ENCODE peak calls at places on chromosome 20, in seven cellular contexts. One of them, this sample, is unnamed.

GRCh38 chr20:23008673-23009072 is 26.4 kb upstream of the SSTR4 start:
- DNase-seq in left lung: no peak
- DNase-seq in uterus: no peak
- DNase-seq in tibial nerve: no peak
- DNase-seq in adrenal gland: no peak
- DNase-seq in endodermal cell: no peak
- DNase-seq in CD8-positive, alpha-beta T cell: no peak
- DNase-seq in this sample: no peak

GRCh38 chr20:16040742-16041141 is 532.5 kb downstream of the KIF16B start:
- DNase-seq in endodermal cell: no peak
- DNase-seq in left lung: no peak
- DNase-seq in uterus: no peak
- DNase-seq in adrenal gland: no peak
- DNase-seq in CD8-positive, alpha-beta T cell: no peak
- DNase-seq in tibial nerve: no peak
- DNase-seq in this sample: no peak

GRCh38 chr20:34863421-34863965 is 9.2 kb downstream of the GGT7 start:
- DNase-seq in tibial nerve: no peak
- DNase-seq in CD8-positive, alpha-beta T cell: no peak
- DNase-seq in uterus: no peak
- DNase-seq in endodermal cell: no peak
- DNase-seq in adrenal gland: no peak
- DNase-seq in left lung: no peak
- DNase-seq in this sample: no peak

GRCh38 chr20:39429716-39430115 is 467.6 kb downstream of the DHX35 start:
- DNase-seq in CD8-positive, alpha-beta T cell: no peak
- DNase-seq in tibial nerve: no peak
- DNase-seq in adrenal gland: peak
- DNase-seq in endodermal cell: no peak
- DNase-seq in uterus: no peak
- DNase-seq in left lung: no peak
- DNase-seq in this sample: no peak

GRCh38 chr20:46649965-46650542 is 1.2 kb downstream of the SLC13A3 start:
- DNase-seq in left lung: no peak
- DNase-seq in uterus: no peak
- DNase-seq in adrenal gland: no peak
- DNase-seq in tibial nerve: no peak
- DNase-seq in CD8-positive, alpha-beta T cell: no peak
- DNase-seq in endodermal cell: no peak
- DNase-seq in this sample: no peak

GRCh38 chr20:47150403-47151152 is 205.9 kb downstream of the ZMYND8 start:
- DNase-seq in endodermal cell: peak
- DNase-seq in left lung: peak
- DNase-seq in adrenal gland: peak
- DNase-seq in tibial nerve: peak
- DNase-seq in CD8-positive, alpha-beta T cell: no peak
- DNase-seq in uterus: peak
- DNase-seq in this sample: peak

GRCh38 chr20:48006036-48006833 is 221.0 kb upstream of the SULF2 start:
- DNase-seq in CD8-positive, alpha-beta T cell: no peak
- DNase-seq in left lung: no peak
- DNase-seq in endodermal cell: no peak
- DNase-seq in tibial nerve: no peak
- DNase-seq in adrenal gland: peak
- DNase-seq in uterus: no peak
- DNase-seq in this sample: no peak

GRCh38 chr20:45218133-45218532 is 3.0 kb upstream of the SEMG2 start:
- DNase-seq in endodermal cell: no peak
- DNase-seq in tibial nerve: no peak
- DNase-seq in CD8-positive, alpha-beta T cell: no peak
- DNase-seq in left lung: no peak
- DNase-seq in uterus: no peak
- DNase-seq in adrenal gland: no peak
- DNase-seq in this sample: no peak

GRCh38 chr20:64136004-64136710 is 28.1 kb upstream of the MYT1 start:
- DNase-seq in adrenal gland: no peak
- DNase-seq in tibial nerve: no peak
- DNase-seq in endodermal cell: no peak
- DNase-seq in CD8-positive, alpha-beta T cell: no peak
- DNase-seq in left lung: peak
- DNase-seq in uterus: no peak
- DNase-seq in this sample: no peak

GRCh38 chr20:37243076-37243936 is 18.3 kb downstream of the GHRH start:
- DNase-seq in uterus: no peak
- DNase-seq in adrenal gland: no peak
- DNase-seq in CD8-positive, alpha-beta T cell: no peak
- DNase-seq in tibial nerve: no peak
- DNase-seq in left lung: no peak
- DNase-seq in endodermal cell: peak
- DNase-seq in this sample: no peak

GRCh38 chr20:24692429-24693190 is 223.2 kb downstream of the SYNDIG1 start:
- DNase-seq in adrenal gland: no peak
- DNase-seq in uterus: no peak
- DNase-seq in left lung: peak
- DNase-seq in CD8-positive, alpha-beta T cell: no peak
- DNase-seq in endodermal cell: peak
- DNase-seq in tibial nerve: no peak
- DNase-seq in this sample: no peak

GRCh38 chr20:47003223-47003622 is 108.6 kb downstream of the EYA2 start:
- DNase-seq in tibial nerve: no peak
- DNase-seq in endodermal cell: no peak
- DNase-seq in uterus: no peak
- DNase-seq in left lung: no peak
- DNase-seq in CD8-positive, alpha-beta T cell: no peak
- DNase-seq in adrenal gland: no peak
- DNase-seq in this sample: no peak

GRCh38 chr20:53825282-53825681 is 231.6 kb upstream of the ZNF217 start:
- DNase-seq in adrenal gland: no peak
- DNase-seq in endodermal cell: no peak
- DNase-seq in left lung: no peak
- DNase-seq in tibial nerve: no peak
- DNase-seq in uterus: no peak
- DNase-seq in CD8-positive, alpha-beta T cell: no peak
- DNase-seq in this sample: no peak

GRCh38 chr20:16017656-16018055 is 555.6 kb downstream of the KIF16B start:
- DNase-seq in endodermal cell: no peak
- DNase-seq in adrenal gland: no peak
- DNase-seq in tibial nerve: no peak
- DNase-seq in uterus: no peak
- DNase-seq in left lung: no peak
- DNase-seq in CD8-positive, alpha-beta T cell: no peak
- DNase-seq in this sample: no peak

GRCh38 chr20:16477632-16478031 is 95.6 kb downstream of the KIF16B start:
- DNase-seq in endodermal cell: no peak
- DNase-seq in uterus: no peak
- DNase-seq in tibial nerve: no peak
- DNase-seq in CD8-positive, alpha-beta T cell: no peak
- DNase-seq in left lung: no peak
- DNase-seq in adrenal gland: no peak
- DNase-seq in this sample: no peak

GRCh38 chr20:32439132-32439829 is 81.2 kb downstream of the ASXL1 start:
- DNase-seq in CD8-positive, alpha-beta T cell: no peak
- DNase-seq in endodermal cell: peak
- DNase-seq in uterus: no peak
- DNase-seq in tibial nerve: no peak
- DNase-seq in left lung: no peak
- DNase-seq in adrenal gland: peak
- DNase-seq in this sample: no peak

GRCh38 chr20:20365593-20365992 is 2.3 kb upstream of the INSM1 start:
- DNase-seq in uterus: no peak
- DNase-seq in left lung: no peak
- DNase-seq in CD8-positive, alpha-beta T cell: no peak
- DNase-seq in endodermal cell: no peak
- DNase-seq in tibial nerve: no peak
- DNase-seq in adrenal gland: no peak
- DNase-seq in this sample: no peak

GRCh38 chr20:34143951-34144350 is 31.9 kb upstream of the EIF2S2 start:
- DNase-seq in left lung: no peak
- DNase-seq in adrenal gland: peak
- DNase-seq in tibial nerve: no peak
- DNase-seq in uterus: no peak
- DNase-seq in CD8-positive, alpha-beta T cell: no peak
- DNase-seq in endodermal cell: no peak
- DNase-seq in this sample: no peak

GRCh38 chr20:48784273-48784641 is 43.5 kb downstream of the PREX1 start:
- DNase-seq in uterus: no peak
- DNase-seq in endodermal cell: no peak
- DNase-seq in CD8-positive, alpha-beta T cell: no peak
- DNase-seq in adrenal gland: no peak
- DNase-seq in tibial nerve: no peak
- DNase-seq in left lung: no peak
- DNase-seq in this sample: no peak

GRCh38 chr20:44714102-44714700 is 968 bp upstream of the CCN5 start:
- DNase-seq in left lung: no peak
- DNase-seq in endodermal cell: no peak
- DNase-seq in adrenal gland: no peak
- DNase-seq in tibial nerve: no peak
- DNase-seq in uterus: no peak
- DNase-seq in CD8-positive, alpha-beta T cell: no peak
- DNase-seq in this sample: no peak

GRCh38 chr20:61263084-61263695 is 11.1 kb downstream of the CDH4 start:
- DNase-seq in tibial nerve: peak
- DNase-seq in CD8-positive, alpha-beta T cell: peak
- DNase-seq in endodermal cell: peak
- DNase-seq in left lung: no peak
- DNase-seq in adrenal gland: peak
- DNase-seq in uterus: no peak
- DNase-seq in this sample: no peak
- H3K4me3 ChIP-seq in tibial nerve: no peak
- H3K4me3 ChIP-seq in CD8-positive, alpha-beta T cell: no peak
- H3K4me3 ChIP-seq in endodermal cell: no peak
- H3K4me3 ChIP-seq in left lung: no peak
- H3K4me3 ChIP-seq in adrenal gland: no peak
- H3K4me3 ChIP-seq in uterus: no peak
- H3K4me3 ChIP-seq in this sample: no peak

GRCh38 chr20:57401565-57401918 is 10.3 kb downstream of the RBM38 start:
- DNase-seq in tibial nerve: no peak
- DNase-seq in CD8-positive, alpha-beta T cell: no peak
- DNase-seq in left lung: no peak
- DNase-seq in endodermal cell: no peak
- DNase-seq in adrenal gland: no peak
- DNase-seq in uterus: no peak
- DNase-seq in this sample: no peak

GRCh38 chr20:57400821-57401564 is 9.8 kb downstream of the RBM38 start:
- DNase-seq in adrenal gland: no peak
- DNase-seq in tibial nerve: no peak
- DNase-seq in left lung: no peak
- DNase-seq in CD8-positive, alpha-beta T cell: no peak
- DNase-seq in uterus: no peak
- DNase-seq in endodermal cell: no peak
- DNase-seq in this sample: no peak

GRCh38 chr20:57399587-57400261 is 8.5 kb downstream of the RBM38 start:
- DNase-seq in tibial nerve: no peak
- DNase-seq in adrenal gland: no peak
- DNase-seq in CD8-positive, alpha-beta T cell: no peak
- DNase-seq in endodermal cell: no peak
- DNase-seq in uterus: no peak
- DNase-seq in left lung: no peak
- DNase-seq in this sample: no peak

GRCh38 chr20:57398901-57399535 is 7.8 kb downstream of the RBM38 start:
- DNase-seq in tibial nerve: no peak
- DNase-seq in uterus: no peak
- DNase-seq in endodermal cell: no peak
- DNase-seq in left lung: no peak
- DNase-seq in adrenal gland: no peak
- DNase-seq in CD8-positive, alpha-beta T cell: no peak
- DNase-seq in this sample: no peak

GRCh38 chr20:57400262-57400701 is 9.1 kb downstream of the RBM38 start:
- DNase-seq in endodermal cell: no peak
- DNase-seq in CD8-positive, alpha-beta T cell: no peak
- DNase-seq in left lung: no peak
- DNase-seq in uterus: no peak
- DNase-seq in adrenal gland: no peak
- DNase-seq in tibial nerve: no peak
- DNase-seq in this sample: no peak
- TF ChIP-seq CTCF in endodermal cell: no peak
- TF ChIP-seq CTCF in CD8-positive, alpha-beta T cell: no peak
- TF ChIP-seq CTCF in left lung: no peak
- TF ChIP-seq CTCF in uterus: peak
- TF ChIP-seq CTCF in adrenal gland: no peak
- TF ChIP-seq CTCF in tibial nerve: no peak
- TF ChIP-seq CTCF in this sample: no peak

GRCh38 chr20:3161316-3162079 is 1.8 kb upstream of the FASTKD5 start:
- DNase-seq in adrenal gland: no peak
- DNase-seq in CD8-positive, alpha-beta T cell: no peak
- DNase-seq in uterus: no peak
- DNase-seq in left lung: no peak
- DNase-seq in endodermal cell: peak
- DNase-seq in tibial nerve: no peak
- DNase-seq in this sample: no peak

GRCh38 chr20:3160418-3160817 is 753 bp upstream of the FASTKD5 start:
- DNase-seq in endodermal cell: no peak
- DNase-seq in adrenal gland: no peak
- DNase-seq in uterus: no peak
- DNase-seq in tibial nerve: no peak
- DNase-seq in left lung: no peak
- DNase-seq in CD8-positive, alpha-beta T cell: no peak
- DNase-seq in this sample: no peak

GRCh38 chr20:3158968-3159431 is 665 bp downstream of the FASTKD5 start:
- DNase-seq in adrenal gland: no peak
- DNase-seq in uterus: no peak
- DNase-seq in CD8-positive, alpha-beta T cell: no peak
- DNase-seq in left lung: no peak
- DNase-seq in endodermal cell: no peak
- DNase-seq in tibial nerve: no peak
- DNase-seq in this sample: no peak

GRCh38 chr20:3156811-3157619 is 2.6 kb downstream of the FASTKD5 start:
- DNase-seq in uterus: no peak
- DNase-seq in CD8-positive, alpha-beta T cell: no peak
- DNase-seq in endodermal cell: no peak
- DNase-seq in left lung: no peak
- DNase-seq in tibial nerve: no peak
- DNase-seq in adrenal gland: no peak
- DNase-seq in this sample: no peak

DNA sequence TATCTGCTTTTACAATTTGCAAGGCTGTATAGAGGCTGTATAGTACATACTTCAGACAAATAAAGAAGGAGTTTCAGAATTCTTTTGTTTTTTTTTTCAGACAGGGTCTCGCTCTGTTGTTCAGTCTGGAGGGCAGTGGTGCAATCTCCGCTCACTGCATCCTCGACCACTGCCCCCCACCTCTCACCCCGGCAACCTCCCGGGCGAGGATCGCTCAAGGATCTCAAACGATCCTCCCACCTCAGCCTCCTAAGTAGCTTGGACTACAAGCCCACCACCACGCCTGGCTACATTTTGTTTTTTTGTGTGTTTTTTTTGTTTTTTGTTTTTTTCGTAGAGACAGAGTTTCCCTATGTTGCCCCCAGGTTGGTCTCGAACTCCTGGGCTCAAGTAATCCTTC is 1.8 kb downstream of the FASTKD5 start:
- DNase-seq in uterus: no peak
- DNase-seq in CD8-positive, alpha-beta T cell: no peak
- DNase-seq in left lung: no peak
- DNase-seq in endodermal cell: no peak
- DNase-seq in tibial nerve: no peak
- DNase-seq in adrenal gland: no peak
- DNase-seq in this sample: no peak
- H3K4me3 ChIP-seq in uterus: no peak
- H3K4me3 ChIP-seq in CD8-positive, alpha-beta T cell: no peak
- H3K4me3 ChIP-seq in left lung: no peak
- H3K4me3 ChIP-seq in endodermal cell: peak
- H3K4me3 ChIP-seq in tibial nerve: peak
- H3K4me3 ChIP-seq in adrenal gland: no peak
- H3K4me3 ChIP-seq in this sample: peak

GRCh38 chr20:62019144-62019805 is 46.4 kb downstream of the TAF4 start:
- DNase-seq in adrenal gland: peak
- DNase-seq in uterus: no peak
- DNase-seq in endodermal cell: no peak
- DNase-seq in CD8-positive, alpha-beta T cell: no peak
- DNase-seq in left lung: no peak
- DNase-seq in tibial nerve: no peak
- DNase-seq in this sample: no peak
- TF ChIP-seq CTCF in adrenal gland: peak
- TF ChIP-seq CTCF in uterus: no peak
- TF ChIP-seq CTCF in endodermal cell: no peak
- TF ChIP-seq CTCF in CD8-positive, alpha-beta T cell: no peak
- TF ChIP-seq CTCF in left lung: no peak
- TF ChIP-seq CTCF in tibial nerve: no peak
- TF ChIP-seq CTCF in this sample: no peak

This sample was measured in ascending aorta.